ENCODE peak calls at places on chromosomes 13 and 19, in six cellular contexts. L, J, H, T, E and Z are unnamed samples. For H3K79me1, the result is how much of the 10 kb centered on the place peaks cover.

GRCh38 chr19:45591004-45591637 is 6.5 kb upstream of the OPA3 start:
- DNase-seq in L (peak), J (peak), H (peak), T (no peak), E (no peak), Z (peak)

GRCh38 chr19:2702170-2703076 is at the start of gene GNG7:
- DNase-seq in L (peak), J (peak), H (peak), T (peak), E (peak), Z (peak)

GRCh38 chr13:50425772-50426171 is 410.5 kb downstream of the KCNRG start:
- DNase-seq in L (no peak), J (no peak), H (no peak), T (no peak), E (no peak), Z (no peak)

GRCh38 chr13:51221674-51222509 is at the start of gene FAM124A:
- DNase-seq in L (peak), J (peak), H (no peak), T (peak), E (peak), Z (peak)

GRCh38 chr13:39536906-39537305 is 66.1 kb downstream of the LHFPL6 start:
- DNase-seq in L (no peak), J (no peak), H (no peak), T (no peak), E (peak), Z (no peak)

GRCh38 chr13:110520431-110521295 is 40.9 kb downstream of the RAB20 start:
- DNase-seq in L (peak), J (no peak), H (no peak), T (no peak), E (peak), Z (no peak)

GRCh38 chr13:110367620-110368019 is 60.5 kb downstream of the COL4A2 start:
- DNase-seq in L (no peak), J (no peak), H (no peak), T (no peak), E (no peak), Z (no peak)

GRCh38 chr19:55300821-55301458 is 17.1 kb downstream of the BRSK1 start:
- DNase-seq in L (no peak), J (no peak), H (no peak), T (peak), E (no peak), Z (no peak)

GRCh38 chr13:95327190-95327589 is 25.9 kb upstream of the ABCC4 start:
- DNase-seq in L (no peak), J (no peak), H (no peak), T (no peak), E (no peak), Z (no peak)

GRCh38 chr13:30734434-30734833 is 909 bp upstream of the ALOX5AP start:
- DNase-seq in L (peak), J (no peak), H (no peak), T (no peak), E (peak), Z (peak)

GRCh38 chr13:41742917-41743552 is 217.9 kb downstream of the VWA8 start:
- DNase-seq in L (no peak), J (no peak), H (no peak), T (no peak), E (no peak), Z (no peak)

GRCh38 chr13:113771709-113772331 is 12.8 kb downstream of the TMEM255B start:
- DNase-seq in L (peak), J (no peak), H (no peak), T (no peak), E (no peak), Z (no peak)

GRCh38 chr19:13846533-13847032 is 30.4 kb upstream of the NANOS3 start:
- DNase-seq in L (peak), J (peak), H (peak), T (no peak), E (peak), Z (peak)

GRCh38 chr13:60331249-60332012 is 65.6 kb upstream of the TDRD3 start:
- DNase-seq in L (no peak), J (no peak), H (no peak), T (no peak), E (no peak), Z (peak)

GRCh38 chr13:46495647-46496046 is 57.3 kb upstream of the LRCH1 start:
- DNase-seq in L (no peak), J (no peak), H (no peak), T (no peak), E (no peak), Z (no peak)

GRCh38 chr19:33350538-33351309 is 22.8 kb upstream of the CEBPG start:
- DNase-seq in L (peak), J (no peak), H (no peak), T (no peak), E (no peak), Z (no peak)

GRCh38 chr19:48436586-48436985 is 9.2 kb upstream of the GRWD1 start:
- DNase-seq in L (no peak), J (no peak), H (no peak), T (no peak), E (no peak), Z (no peak)
- H3K79me1 ChIP-seq in L (under half), J (under half), H (under half), T (under half), E (under half), Z (under half)

DNA sequence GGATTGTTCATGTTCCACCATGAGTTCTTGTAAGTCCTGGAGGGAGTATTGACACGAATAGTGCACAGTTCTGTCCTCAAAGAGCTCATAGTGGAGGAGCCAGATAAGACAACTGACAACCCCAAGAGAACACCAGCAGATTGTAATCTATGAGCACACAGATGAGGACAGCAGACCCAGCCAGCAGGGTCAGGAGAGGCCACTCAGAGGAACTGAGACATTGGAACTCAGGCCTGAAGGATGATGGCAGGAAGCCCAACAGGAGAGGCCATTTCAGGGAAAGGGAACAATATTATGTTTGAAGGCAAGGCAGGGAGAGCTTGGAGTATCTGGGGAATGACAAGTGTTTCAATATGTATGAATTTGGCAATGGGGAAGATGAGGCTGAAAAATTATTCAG is 63.7 kb upstream of the IPO5 start:
- DNase-seq in L (no peak), J (no peak), H (no peak), T (no peak), E (no peak), Z (no peak)
- H3K23ac ChIP-seq in L (no peak), J (no peak), H (no peak), T (no peak), E (no peak), Z (no peak)

DNA sequence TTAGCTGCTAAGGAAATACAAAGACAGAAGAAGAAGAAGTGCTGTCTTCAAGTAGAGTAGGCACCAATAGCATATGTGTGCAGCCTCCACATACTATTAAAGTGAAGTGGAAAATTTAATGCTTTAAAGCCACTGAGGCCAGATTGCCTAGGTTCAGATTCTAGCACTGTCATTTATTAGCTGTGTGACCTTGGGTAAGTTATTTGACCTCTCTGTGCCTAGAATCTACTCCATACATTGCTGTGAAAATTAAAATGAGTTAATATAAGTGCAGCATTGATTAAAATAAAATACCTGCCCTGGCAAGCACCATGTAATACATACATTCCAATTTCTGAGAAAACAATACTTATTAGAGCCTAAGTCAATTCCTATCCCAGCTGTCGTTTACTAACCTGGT is 110.5 kb downstream of the FRY start:
- DNase-seq in L (no peak), J (no peak), H (no peak), T (no peak), E (no peak), Z (no peak)
- H2AK5ac ChIP-seq in L (no peak), J (no peak), H (no peak), T (no peak), E (no peak), Z (no peak)

GRCh38 chr19:38686530-38686888 is 39.1 kb downstream of the ACTN4 start:
- DNase-seq in L (no peak), J (no peak), H (peak), T (no peak), E (no peak), Z (no peak)
- H3K79me1 ChIP-seq in L (half or more), J (under half), H (under half), T (under half), E (under half), Z (under half)